ENCODE peak calls at places on chromosomes 12 and 14, in six cellular contexts. F is uterus, A is HCT116, X is psoas muscle, P is GM12865, I is kidney epithelial cell. Y is an unnamed sample.

GRCh38 chr14:77660754-77661153 is 44.3 kb upstream of the SPTLC2 start:
- DNase-seq in P (no peak), I (peak; percentile 56), X (no peak), A (no peak), F (no peak), Y (peak; percentile 53)

GRCh38 chr12:68203460-68203875 is 22.1 kb downstream of the IL26 start:
- DNase-seq in A (no peak), P (no peak), F (no peak), I (no peak), X (no peak), Y (no peak)

GRCh38 chr14:22852940-22853767 is 16.8 kb downstream of the MMP14 start:
- DNase-seq in A (peak; percentile 63), P (peak; percentile 91), X (peak; percentile 93), I (no peak), F (peak; percentile 93), Y (no peak)

GRCh38 chr14:31895206-31895605 is 181.9 kb upstream of the ARHGAP5 start:
- DNase-seq in A (no peak), X (no peak), F (no peak), I (peak; percentile 35), P (no peak), Y (peak; percentile 41)

GRCh38 chr14:92726135-92726932 is 22.1 kb downstream of the LGMN start:
- DNase-seq in F (peak; percentile 47), P (no peak), I (peak; percentile 57), A (peak; percentile 39), X (peak; percentile 77), Y (peak; percentile 77)

GRCh38 chr12:3797649-3798048 is 44.7 kb upstream of the CRACR2A start:
- DNase-seq in P (no peak), I (no peak), A (no peak), X (no peak), F (no peak), Y (no peak)

GRCh38 chr12:8065991-8066594 is at the start of gene C3AR1:
- DNase-seq in I (peak; percentile 51), F (no peak), A (no peak), X (no peak), P (peak; percentile 46), Y (peak; percentile 51)

GRCh38 chr12:92915365-92915764 is 13.7 kb downstream of the EEA1 start:
- DNase-seq in X (no peak), P (no peak), F (no peak), A (no peak), I (no peak), Y (no peak)

GRCh38 chr12:76644950-76645349 is 85.4 kb upstream of the OSBPL8 start:
- DNase-seq in F (no peak), A (no peak), P (no peak), I (no peak), X (no peak), Y (no peak)

GRCh38 chr12:90954921-90955320 is at the start of gene CCER1:
- DNase-seq in F (no peak), X (peak; percentile 35), P (no peak), A (no peak), I (no peak), Y (no peak)

GRCh38 chr12:64219135-64219534 is 3.0 kb downstream of the KICS2 start:
- DNase-seq in P (no peak), I (no peak), F (no peak), X (no peak), A (no peak), Y (no peak)

GRCh38 chr14:44149597-44149996 is 357.5 kb downstream of the FSCB start:
- DNase-seq in I (peak; percentile 12), F (no peak), A (peak; percentile 43), X (no peak), P (peak; percentile 0), Y (peak; percentile 19)

GRCh38 chr14:76904100-76904739 is 78.0 kb downstream of the LRRC74A start:
- DNase-seq in P (no peak), I (no peak), F (peak; percentile 64), A (no peak), X (peak; percentile 71), Y (no peak)

GRCh38 chr12:3795800-3796133 is 42.9 kb upstream of the CRACR2A start:
- DNase-seq in P (peak; percentile 2), F (no peak), I (no peak), X (no peak), A (no peak), Y (no peak)

GRCh38 chr12:91704446-91704845 is 441.2 kb downstream of the BTG1 start:
- DNase-seq in I (no peak), F (no peak), A (no peak), X (no peak), P (no peak), Y (peak; percentile 20)

GRCh38 chr12:88036368-88036965 is 7.3 kb upstream of the C12orf50 start:
- DNase-seq in F (no peak), P (no peak), A (no peak), X (no peak), I (no peak), Y (no peak)
- H3K4me3 ChIP-seq in F (peak overlapping the region; percentile 90), P (peak overlapping the region; percentile 95), A (peak overlapping the region; percentile 74), X (peak overlapping the region; percentile 85), I (peak overlapping the region; percentile 79), Y (peak overlapping the region; percentile 85)

GRCh38 chr12:118409834-118410233 is 33.5 kb downstream of the SUDS3 start:
- DNase-seq in X (no peak), I (no peak), A (no peak), P (no peak), F (no peak), Y (no peak)

GRCh38 chr12:118402251-118402650 is 25.9 kb downstream of the SUDS3 start:
- DNase-seq in P (no peak), A (no peak), F (no peak), I (no peak), X (no peak), Y (no peak)

DNA sequence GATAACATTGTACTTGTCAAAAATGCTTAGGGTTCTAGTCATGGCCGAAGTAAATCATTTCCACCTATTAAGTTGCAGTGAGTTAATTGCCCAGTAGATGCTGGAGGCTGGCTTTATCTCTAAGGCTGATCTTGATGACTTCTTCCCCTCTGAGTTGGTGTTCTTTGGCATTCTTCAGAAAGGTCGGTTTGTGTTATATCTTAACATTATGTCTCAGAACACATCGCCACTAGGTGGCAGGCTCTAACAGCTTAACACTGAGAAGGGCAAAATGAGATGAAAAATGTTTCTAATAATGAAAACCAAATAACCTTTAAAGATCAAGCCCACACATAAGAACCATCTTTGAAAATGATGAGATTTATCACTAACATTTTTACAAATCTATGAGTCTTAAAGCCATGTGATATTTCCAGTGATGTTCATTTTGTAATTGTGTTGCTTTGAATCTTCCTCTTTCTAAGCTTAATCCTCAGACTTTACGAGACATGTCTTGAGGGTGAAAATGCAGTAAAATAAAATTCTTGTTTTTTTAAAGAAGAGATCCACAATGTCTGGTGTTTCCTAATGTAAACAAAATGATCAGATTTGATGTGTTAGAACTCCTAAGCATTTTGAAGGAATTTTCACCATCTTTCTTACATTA is 28.6 kb downstream of the SUDS3 start:
- DNase-seq in P (peak; percentile 58), A (peak; percentile 37), F (peak; percentile 42), X (no peak), I (peak; percentile 14), Y (peak; percentile 16)
- TF ChIP-seq CTCF in P (peak; percentile 64), A (peak; percentile 62), F (peak; percentile 73), X (peak; percentile 76), I (peak; percentile 77), Y (peak; percentile 77)

GRCh38 chr12:52055781-52056711 is 4.8 kb downstream of the NR4A1 start:
- DNase-seq in A (no peak), I (no peak), P (no peak), F (no peak), X (no peak), Y (no peak)

GRCh38 chr12:52054231-52054837 is 3.1 kb downstream of the NR4A1 start:
- DNase-seq in X (no peak), I (no peak), P (no peak), F (no peak), A (no peak), Y (no peak)

GRCh38 chr12:52056801-52057613 is 5.8 kb downstream of the NR4A1 start:
- DNase-seq in F (no peak), I (no peak), A (no peak), X (no peak), P (no peak), Y (no peak)

GRCh38 chr12:52053570-52054209 is 2.4 kb downstream of the NR4A1 start:
- DNase-seq in F (no peak), A (no peak), I (no peak), X (no peak), P (no peak), Y (no peak)

GRCh38 chr12:52054838-52055741 is 3.8 kb downstream of the NR4A1 start:
- DNase-seq in X (no peak), P (no peak), I (no peak), F (no peak), A (no peak), Y (no peak)
- H3K4me3 ChIP-seq in X (no peak overlapping the region), P (no peak overlapping the region), I (no peak overlapping the region), F (no peak overlapping the region), A (no peak overlapping the region), Y (no peak overlapping the region)

GRCh38 chr12:6757028-6757689 is 4.2 kb upstream of the MLF2 start:
- DNase-seq in P (no peak), A (no peak), I (no peak), X (no peak), F (no peak), Y (no peak)
- TF ChIP-seq CTCF in P (no peak), A (no peak), I (no peak), X (no peak), F (no peak), Y (no peak)

GRCh38 chr12:47757360-47757839 is 1.3 kb downstream of the RAPGEF3 start:
- DNase-seq in F (no peak), X (no peak), P (no peak), I (no peak), A (no peak), Y (no peak)
- H3K4me3 ChIP-seq in F (peak overlapping the region; percentile 60), X (peak overlapping the region; percentile 72), P (no peak overlapping the region), I (peak overlapping the region; percentile 42), A (no peak overlapping the region), Y (no peak overlapping the region)

GRCh38 chr12:41188841-41189394 is 798 bp downstream of the PDZRN4 start:
- DNase-seq in P (no peak), X (no peak), A (no peak), F (no peak), I (no peak), Y (no peak)

GRCh38 chr12:41185946-41186345 is 2.2 kb upstream of the PDZRN4 start:
- DNase-seq in X (no peak), F (no peak), A (no peak), I (no peak), P (no peak), Y (no peak)

GRCh38 chr12:41188058-41188840 is at the start of gene PDZRN4:
- DNase-seq in X (peak; percentile 49), P (no peak), A (no peak), F (no peak), I (no peak), Y (no peak)

GRCh38 chr12:41190360-41190759 is 2.2 kb downstream of the PDZRN4 start:
- DNase-seq in F (no peak), P (no peak), I (no peak), A (no peak), X (no peak), Y (no peak)

GRCh38 chr12:41189395-41190251 is 1.5 kb downstream of the PDZRN4 start:
- DNase-seq in I (no peak), A (no peak), P (no peak), X (no peak), F (no peak), Y (no peak)
- TF ChIP-seq CTCF in I (no peak), A (no peak), P (no peak), X (no peak), F (no peak), Y (no peak)

Y was measured in retinal pigment epithelial cell.